ENCODE peak calls at places on chromosome 19, in ten cellular contexts. N, Z, H, J, Q, I, M, W, C and T are unnamed samples.
A peak's percentile ranks its signal among the peaks of the same experiment; 100 is the strongest.

GRCh38 chr19:50906217-50906616 is 5.0 kb downstream of the KLK4 start:
- DNase-seq in I (peak; percentile 42), J (no peak), H (no peak), W (no peak), C (no peak), N (no peak), Q (peak; percentile 22), Z (no peak), M (peak; percentile 23), T (no peak)

GRCh38 chr19:16419671-16420394 is 51.9 kb downstream of the EPS15L1 start:
- DNase-seq in Z (no peak), Q (no peak), J (no peak), W (no peak), N (no peak), M (no peak), C (no peak), I (no peak), H (no peak), T (no peak)

GRCh38 chr19:16449330-16449961 is 22.3 kb downstream of the EPS15L1 start:
- DNase-seq in C (no peak), M (no peak), N (no peak), Z (no peak), I (no peak), J (no peak), Q (no peak), H (no peak), W (no peak), T (no peak)

GRCh38 chr19:44747739-44748425 is 626 bp upstream of the BCL3 start:
- DNase-seq in I (peak; percentile 54), Q (no peak), M (no peak), J (peak; percentile 79), W (peak; percentile 26), N (no peak), H (no peak), Z (no peak), C (no peak), T (no peak)

GRCh38 chr19:1275260-1275975 is at the start of gene FAM174C:
- DNase-seq in N (peak; percentile 87), W (peak; percentile 96), I (peak; percentile 92), M (peak; percentile 97), J (peak; percentile 96), H (peak; percentile 93), Z (peak; percentile 87), Q (peak; percentile 96), C (no peak), T (peak; percentile 91)

GRCh38 chr19:11538232-11539036 is at the start of gene CNN1:
- DNase-seq in J (no peak), W (no peak), Z (no peak), C (no peak), N (no peak), M (peak; percentile 25), Q (no peak), H (no peak), I (no peak), T (no peak)

GRCh38 chr19:41774515-41774980 is 19.2 kb downstream of the CEACAM6 start:
- DNase-seq in Z (no peak), W (no peak), C (no peak), H (no peak), M (no peak), J (peak; percentile 73), N (no peak), Q (peak; percentile 15), I (peak; percentile 36), T (no peak)

GRCh38 chr19:19026299-19026971 is 6.9 kb downstream of the SUGP2 start:
- DNase-seq in J (peak; percentile 34), M (peak; percentile 33), W (no peak), Q (no peak), I (no peak), H (no peak), N (no peak), C (no peak), Z (no peak), T (no peak)

GRCh38 chr19:49110567-49110966 is 3.6 kb upstream of the LIN7B start:
- DNase-seq in N (no peak), Q (no peak), M (peak; percentile 51), J (no peak), I (no peak), C (no peak), H (no peak), W (no peak), Z (no peak), T (no peak)

GRCh38 chr19:42658148-42658547 is 63.4 kb upstream of the CEACAM8 start:
- DNase-seq in M (peak; percentile 5), J (no peak), Q (no peak), Z (no peak), W (no peak), I (no peak), C (no peak), N (no peak), H (no peak), T (no peak)

GRCh38 chr19:12774588-12775555 is at the start of gene HOOK2:
- DNase-seq in C (no peak), Z (no peak), I (no peak), N (no peak), M (no peak), J (peak; percentile 96), W (no peak), H (no peak), Q (no peak), T (no peak)

GRCh38 chr19:52200044-52200443 is 10.2 kb downstream of the PPP2R1A start:
- DNase-seq in Z (no peak), Q (no peak), I (no peak), J (no peak), M (peak; percentile 90), W (no peak), C (no peak), H (peak; percentile 33), N (no peak), T (no peak)

GRCh38 chr19:37654525-37654832 is 786 bp downstream of the ZFP30 start:
- DNase-seq in H (no peak), Z (no peak), C (no peak), Q (no peak), J (no peak), W (no peak), N (peak; percentile 90), I (no peak), M (peak; percentile 39), T (no peak)

GRCh38 chr19:10718205-10719196 is 622 bp downstream of the DNM2 start:
- DNase-seq in H (no peak), W (no peak), I (peak; percentile 68), C (no peak), M (peak; percentile 26), N (no peak), Q (no peak), Z (peak; percentile 11), J (peak; percentile 52), T (peak; percentile 63)